ENCODE peak calls at places on chromosomes 12 and 14, in ten cellular contexts. One of them, this sample, is unnamed.

GRCh38 chr14:74825008-74825407 is 50.9 kb downstream of the PROX2 start:
- DNase-seq in endothelial cell of umbilical vein: peak
- DNase-seq in CD4-positive, alpha-beta T cell: no peak
- DNase-seq in Caco-2: no peak
- DNase-seq in IMR-90: peak
- DNase-seq in WTC11: no peak
- DNase-seq in foreskin keratinocyte: no peak
- DNase-seq in tibial artery: no peak
- DNase-seq in psoas muscle: no peak
- DNase-seq in progenitor cell of endocrine pancreas: no peak
- DNase-seq in this sample: no peak

GRCh38 chr12:94190623-94191022 is 42.2 kb downstream of the PLXNC1 start:
- DNase-seq in endothelial cell of umbilical vein: no peak
- DNase-seq in CD4-positive, alpha-beta T cell: no peak
- DNase-seq in Caco-2: no peak
- DNase-seq in IMR-90: no peak
- DNase-seq in WTC11: no peak
- DNase-seq in foreskin keratinocyte: no peak
- DNase-seq in tibial artery: no peak
- DNase-seq in psoas muscle: no peak
- DNase-seq in progenitor cell of endocrine pancreas: no peak
- DNase-seq in this sample: no peak

GRCh38 chr12:3137268-3137761 is 60.1 kb downstream of the TSPAN9 start:
- DNase-seq in endothelial cell of umbilical vein: peak
- DNase-seq in CD4-positive, alpha-beta T cell: no peak
- DNase-seq in Caco-2: no peak
- DNase-seq in IMR-90: peak
- DNase-seq in WTC11: peak
- DNase-seq in foreskin keratinocyte: no peak
- DNase-seq in tibial artery: no peak
- DNase-seq in psoas muscle: peak
- DNase-seq in progenitor cell of endocrine pancreas: no peak
- DNase-seq in this sample: peak

GRCh38 chr12:34257093-34257492 is 234.8 kb downstream of the ALG10 start:
- DNase-seq in endothelial cell of umbilical vein: no peak
- DNase-seq in CD4-positive, alpha-beta T cell: no peak
- DNase-seq in Caco-2: no peak
- DNase-seq in IMR-90: no peak
- DNase-seq in WTC11: no peak
- DNase-seq in foreskin keratinocyte: no peak
- DNase-seq in tibial artery: no peak
- DNase-seq in psoas muscle: no peak
- DNase-seq in progenitor cell of endocrine pancreas: no peak
- DNase-seq in this sample: no peak

GRCh38 chr14:100820945-100821344 is 5.0 kb upstream of the MEG3 start:
- DNase-seq in endothelial cell of umbilical vein: no peak
- DNase-seq in CD4-positive, alpha-beta T cell: no peak
- DNase-seq in Caco-2: peak
- DNase-seq in IMR-90: no peak
- DNase-seq in WTC11: no peak
- DNase-seq in foreskin keratinocyte: no peak
- DNase-seq in tibial artery: no peak
- DNase-seq in psoas muscle: no peak
- DNase-seq in progenitor cell of endocrine pancreas: no peak
- DNase-seq in this sample: no peak

GRCh38 chr12:95424271-95424994 is 49.5 kb upstream of the METAP2 start:
- DNase-seq in endothelial cell of umbilical vein: peak
- DNase-seq in CD4-positive, alpha-beta T cell: no peak
- DNase-seq in Caco-2: no peak
- DNase-seq in IMR-90: no peak
- DNase-seq in WTC11: no peak
- DNase-seq in foreskin keratinocyte: no peak
- DNase-seq in tibial artery: no peak
- DNase-seq in psoas muscle: no peak
- DNase-seq in progenitor cell of endocrine pancreas: no peak
- DNase-seq in this sample: no peak

GRCh38 chr12:94525951-94526350 is 66.3 kb upstream of the CEP83 start:
- DNase-seq in endothelial cell of umbilical vein: no peak
- DNase-seq in CD4-positive, alpha-beta T cell: no peak
- DNase-seq in Caco-2: no peak
- DNase-seq in IMR-90: no peak
- DNase-seq in WTC11: no peak
- DNase-seq in foreskin keratinocyte: no peak
- DNase-seq in tibial artery: no peak
- DNase-seq in psoas muscle: no peak
- DNase-seq in progenitor cell of endocrine pancreas: no peak
- DNase-seq in this sample: no peak

GRCh38 chr12:52818376-52818775 is 4.5 kb upstream of the KRT4 start:
- DNase-seq in endothelial cell of umbilical vein: no peak
- DNase-seq in CD4-positive, alpha-beta T cell: no peak
- DNase-seq in Caco-2: peak
- DNase-seq in IMR-90: no peak
- DNase-seq in WTC11: no peak
- DNase-seq in foreskin keratinocyte: no peak
- DNase-seq in tibial artery: no peak
- DNase-seq in psoas muscle: no peak
- DNase-seq in progenitor cell of endocrine pancreas: no peak
- DNase-seq in this sample: no peak

GRCh38 chr12:120404271-120404670 is 33.6 kb upstream of the COX6A1 start:
- DNase-seq in endothelial cell of umbilical vein: no peak
- DNase-seq in CD4-positive, alpha-beta T cell: no peak
- DNase-seq in Caco-2: no peak
- DNase-seq in IMR-90: no peak
- DNase-seq in WTC11: no peak
- DNase-seq in foreskin keratinocyte: no peak
- DNase-seq in tibial artery: no peak
- DNase-seq in psoas muscle: no peak
- DNase-seq in progenitor cell of endocrine pancreas: no peak
- DNase-seq in this sample: no peak

GRCh38 chr12:118512669-118513068 is 136.3 kb downstream of the SUDS3 start:
- DNase-seq in endothelial cell of umbilical vein: no peak
- DNase-seq in CD4-positive, alpha-beta T cell: no peak
- DNase-seq in Caco-2: no peak
- DNase-seq in IMR-90: no peak
- DNase-seq in WTC11: no peak
- DNase-seq in foreskin keratinocyte: no peak
- DNase-seq in tibial artery: no peak
- DNase-seq in psoas muscle: no peak
- DNase-seq in progenitor cell of endocrine pancreas: no peak
- DNase-seq in this sample: no peak

GRCh38 chr14:104171029-104171697 is 32.8 kb downstream of the KIF26A start:
- DNase-seq in endothelial cell of umbilical vein: no peak
- DNase-seq in CD4-positive, alpha-beta T cell: no peak
- DNase-seq in Caco-2: peak
- DNase-seq in IMR-90: no peak
- DNase-seq in WTC11: peak
- DNase-seq in foreskin keratinocyte: no peak
- DNase-seq in tibial artery: no peak
- DNase-seq in psoas muscle: no peak
- DNase-seq in progenitor cell of endocrine pancreas: peak
- DNase-seq in this sample: no peak

GRCh38 chr12:20063116-20063515 is 305.2 kb upstream of the PDE3A start:
- DNase-seq in endothelial cell of umbilical vein: peak
- DNase-seq in CD4-positive, alpha-beta T cell: no peak
- DNase-seq in Caco-2: no peak
- DNase-seq in IMR-90: peak
- DNase-seq in WTC11: no peak
- DNase-seq in foreskin keratinocyte: no peak
- DNase-seq in tibial artery: no peak
- DNase-seq in psoas muscle: no peak
- DNase-seq in progenitor cell of endocrine pancreas: no peak
- DNase-seq in this sample: no peak

GRCh38 chr12:85016423-85016822 is 19.7 kb downstream of the TSPAN19 start:
- DNase-seq in endothelial cell of umbilical vein: peak
- DNase-seq in CD4-positive, alpha-beta T cell: no peak
- DNase-seq in Caco-2: no peak
- DNase-seq in IMR-90: peak
- DNase-seq in WTC11: no peak
- DNase-seq in foreskin keratinocyte: peak
- DNase-seq in tibial artery: no peak
- DNase-seq in psoas muscle: no peak
- DNase-seq in progenitor cell of endocrine pancreas: no peak
- DNase-seq in this sample: no peak

GRCh38 chr12:40198601-40199000 is 26.2 kb upstream of the LRRK2 start:
- DNase-seq in endothelial cell of umbilical vein: no peak
- DNase-seq in CD4-positive, alpha-beta T cell: no peak
- DNase-seq in Caco-2: no peak
- DNase-seq in IMR-90: peak
- DNase-seq in WTC11: no peak
- DNase-seq in foreskin keratinocyte: no peak
- DNase-seq in tibial artery: no peak
- DNase-seq in psoas muscle: no peak
- DNase-seq in progenitor cell of endocrine pancreas: no peak
- DNase-seq in this sample: no peak
- TF ChIP-seq CTCF in endothelial cell of umbilical vein: no peak
- TF ChIP-seq CTCF in CD4-positive, alpha-beta T cell: no peak
- TF ChIP-seq CTCF in Caco-2: no peak
- TF ChIP-seq CTCF in IMR-90: no peak
- TF ChIP-seq CTCF in WTC11: no peak
- TF ChIP-seq CTCF in foreskin keratinocyte: no peak
- TF ChIP-seq CTCF in tibial artery: no peak
- TF ChIP-seq CTCF in psoas muscle: no peak
- TF ChIP-seq CTCF in progenitor cell of endocrine pancreas: no peak
- TF ChIP-seq CTCF in this sample: no peak

GRCh38 chr14:77037886-77038511 is 9.5 kb upstream of the IRF2BPL start:
- DNase-seq in endothelial cell of umbilical vein: peak
- DNase-seq in CD4-positive, alpha-beta T cell: peak
- DNase-seq in Caco-2: no peak
- DNase-seq in IMR-90: no peak
- DNase-seq in WTC11: no peak
- DNase-seq in foreskin keratinocyte: no peak
- DNase-seq in tibial artery: peak
- DNase-seq in psoas muscle: no peak
- DNase-seq in progenitor cell of endocrine pancreas: no peak
- DNase-seq in this sample: no peak

GRCh38 chr14:77035267-77035666 is 6.8 kb upstream of the IRF2BPL start:
- DNase-seq in endothelial cell of umbilical vein: no peak
- DNase-seq in CD4-positive, alpha-beta T cell: no peak
- DNase-seq in Caco-2: no peak
- DNase-seq in IMR-90: no peak
- DNase-seq in WTC11: no peak
- DNase-seq in foreskin keratinocyte: no peak
- DNase-seq in tibial artery: no peak
- DNase-seq in psoas muscle: no peak
- DNase-seq in progenitor cell of endocrine pancreas: no peak
- DNase-seq in this sample: no peak

GRCh38 chr14:77036484-77037337 is 8.2 kb upstream of the IRF2BPL start:
- DNase-seq in endothelial cell of umbilical vein: no peak
- DNase-seq in CD4-positive, alpha-beta T cell: no peak
- DNase-seq in Caco-2: no peak
- DNase-seq in IMR-90: no peak
- DNase-seq in WTC11: no peak
- DNase-seq in foreskin keratinocyte: no peak
- DNase-seq in tibial artery: no peak
- DNase-seq in psoas muscle: no peak
- DNase-seq in progenitor cell of endocrine pancreas: no peak
- DNase-seq in this sample: no peak

GRCh38 chr14:77039285-77040058 is 11.0 kb upstream of the IRF2BPL start:
- DNase-seq in endothelial cell of umbilical vein: peak
- DNase-seq in CD4-positive, alpha-beta T cell: no peak
- DNase-seq in Caco-2: no peak
- DNase-seq in IMR-90: peak
- DNase-seq in WTC11: no peak
- DNase-seq in foreskin keratinocyte: no peak
- DNase-seq in tibial artery: peak
- DNase-seq in psoas muscle: no peak
- DNase-seq in progenitor cell of endocrine pancreas: no peak
- DNase-seq in this sample: no peak

DNA sequence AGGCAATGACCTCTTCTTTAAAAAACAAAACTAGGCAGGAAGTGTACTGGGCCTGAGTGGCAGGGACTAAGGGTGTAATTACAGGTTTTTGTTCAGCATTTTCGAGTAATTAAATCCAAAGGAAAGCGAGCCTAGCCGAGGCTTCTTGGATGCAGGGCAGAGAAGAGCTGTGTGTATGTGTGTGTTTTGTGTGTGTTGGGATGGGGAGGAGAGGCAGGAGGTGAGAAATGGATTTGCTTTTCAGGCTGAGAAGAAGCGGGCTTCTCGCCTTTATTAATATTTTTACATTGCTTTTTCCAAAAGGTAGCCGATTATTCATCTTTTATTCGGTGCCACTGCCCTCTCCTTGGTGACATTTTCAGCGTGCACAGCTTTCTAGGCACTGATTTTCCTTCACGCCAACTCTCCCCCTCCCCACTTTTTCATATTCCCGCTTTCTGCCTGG is 8.9 kb upstream of the IRF2BPL start:
- DNase-seq in endothelial cell of umbilical vein: no peak
- DNase-seq in CD4-positive, alpha-beta T cell: no peak
- DNase-seq in Caco-2: no peak
- DNase-seq in IMR-90: no peak
- DNase-seq in WTC11: no peak
- DNase-seq in foreskin keratinocyte: no peak
- DNase-seq in tibial artery: no peak
- DNase-seq in psoas muscle: no peak
- DNase-seq in progenitor cell of endocrine pancreas: no peak
- DNase-seq in this sample: no peak
- TF ChIP-seq CTCF in endothelial cell of umbilical vein: no peak
- TF ChIP-seq CTCF in CD4-positive, alpha-beta T cell: no peak
- TF ChIP-seq CTCF in Caco-2: no peak
- TF ChIP-seq CTCF in IMR-90: no peak
- TF ChIP-seq CTCF in WTC11: no peak
- TF ChIP-seq CTCF in foreskin keratinocyte: no peak
- TF ChIP-seq CTCF in tibial artery: no peak
- TF ChIP-seq CTCF in psoas muscle: no peak
- TF ChIP-seq CTCF in progenitor cell of endocrine pancreas: no peak
- TF ChIP-seq CTCF in this sample: no peak

DNA sequence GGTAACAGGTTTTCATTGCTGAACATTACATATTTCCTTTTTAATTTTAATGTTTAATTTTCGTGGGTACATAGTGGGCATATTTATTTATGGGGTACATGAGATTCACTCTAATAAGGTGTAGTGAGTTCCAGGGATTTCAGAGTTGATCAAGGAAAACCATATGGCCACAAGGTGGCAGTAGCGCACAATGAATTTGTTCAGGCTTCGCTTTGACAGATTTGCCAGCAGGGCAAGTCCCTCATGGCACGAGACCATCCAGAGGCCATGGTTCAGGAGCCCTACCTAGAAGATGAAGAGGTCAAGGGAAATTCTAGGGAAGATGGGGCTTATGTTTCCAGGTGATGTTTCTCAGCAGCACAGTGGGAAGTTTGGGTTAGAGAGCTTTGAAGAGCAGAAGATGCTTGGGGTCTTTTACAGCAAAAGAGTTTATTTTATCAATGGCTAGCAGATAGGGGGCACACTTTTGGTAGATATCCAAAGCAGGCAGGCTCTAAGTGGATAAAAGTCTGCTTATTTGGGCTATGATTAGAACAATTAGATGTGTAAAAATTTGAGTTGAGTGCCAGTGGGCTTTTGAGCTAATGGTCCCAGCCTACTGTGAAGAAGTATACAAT is 1004.4 kb downstream of the AACS start:
- DNase-seq in endothelial cell of umbilical vein: peak
- DNase-seq in CD4-positive, alpha-beta T cell: no peak
- DNase-seq in Caco-2: peak
- DNase-seq in IMR-90: peak
- DNase-seq in WTC11: peak
- DNase-seq in foreskin keratinocyte: peak
- DNase-seq in tibial artery: no peak
- DNase-seq in psoas muscle: no peak
- DNase-seq in progenitor cell of endocrine pancreas: peak
- DNase-seq in this sample: peak
- TF ChIP-seq CTCF in endothelial cell of umbilical vein: peak
- TF ChIP-seq CTCF in CD4-positive, alpha-beta T cell: no peak
- TF ChIP-seq CTCF in Caco-2: peak
- TF ChIP-seq CTCF in IMR-90: peak
- TF ChIP-seq CTCF in WTC11: peak
- TF ChIP-seq CTCF in foreskin keratinocyte: peak
- TF ChIP-seq CTCF in tibial artery: no peak
- TF ChIP-seq CTCF in psoas muscle: peak
- TF ChIP-seq CTCF in progenitor cell of endocrine pancreas: peak
- TF ChIP-seq CTCF in this sample: peak

GRCh38 chr14:77077040-77077439 is 21.0 kb upstream of the CIPC start:
- DNase-seq in endothelial cell of umbilical vein: no peak
- DNase-seq in CD4-positive, alpha-beta T cell: no peak
- DNase-seq in Caco-2: no peak
- DNase-seq in IMR-90: no peak
- DNase-seq in WTC11: no peak
- DNase-seq in foreskin keratinocyte: no peak
- DNase-seq in tibial artery: no peak
- DNase-seq in psoas muscle: no peak
- DNase-seq in progenitor cell of endocrine pancreas: no peak
- DNase-seq in this sample: no peak
- TF ChIP-seq CTCF in endothelial cell of umbilical vein: no peak
- TF ChIP-seq CTCF in CD4-positive, alpha-beta T cell: no peak
- TF ChIP-seq CTCF in Caco-2: no peak
- TF ChIP-seq CTCF in IMR-90: no peak
- TF ChIP-seq CTCF in WTC11: no peak
- TF ChIP-seq CTCF in foreskin keratinocyte: no peak
- TF ChIP-seq CTCF in tibial artery: no peak
- TF ChIP-seq CTCF in psoas muscle: no peak
- TF ChIP-seq CTCF in progenitor cell of endocrine pancreas: no peak
- TF ChIP-seq CTCF in this sample: no peak